ENCODE peak calls at places on chromosomes 6 and 20, in nine cellular contexts. N is thyroid gland, E is endothelial cell of umbilical vein, P is breast epithelium, V is gastrocnemius medialis, D is lower leg skin, A is esophagus squamous epithelium, I is stomach, X is transverse colon. F is an unnamed sample.

GRCh38 chr6:118485601-118486550 is 62.2 kb upstream of the PLN start:
- DNase-seq in N (no peak), E (no peak), P (no peak), V (no peak), D (no peak), A (no peak), I (no peak), X (no peak), F (no peak)

GRCh38 chr6:69796081-69796626 is 656 bp downstream of the LMBRD1 start:
- DNase-seq in N (peak), E (peak), P (peak), V (peak), D (peak), A (no peak), I (peak), X (peak), F (no peak)

GRCh38 chr6:169831450-169832246 is 80.2 kb downstream of the ERMARD start:
- DNase-seq in N (peak), E (peak), P (peak), V (peak), D (peak), A (no peak), I (peak), X (peak), F (peak)

GRCh38 chr6:158972241-158973233 is 27.5 kb downstream of the RSPH3 start:
- DNase-seq in N (no peak), E (peak), P (no peak), V (no peak), D (no peak), A (no peak), I (no peak), X (no peak), F (peak)

GRCh38 chr6:28606424-28607391 is 81.0 kb downstream of the GPX5 start:
- DNase-seq in N (peak), E (peak), P (no peak), V (no peak), D (no peak), A (no peak), I (no peak), X (no peak), F (peak)

GRCh38 chr6:160790028-160790792 is 88.2 kb downstream of the PLG start:
- DNase-seq in N (no peak), E (no peak), P (no peak), V (no peak), D (no peak), A (no peak), I (no peak), X (no peak), F (no peak)

GRCh38 chr20:8509809-8510208 is 377.7 kb downstream of the PLCB1 start:
- DNase-seq in N (no peak), E (peak), P (no peak), V (no peak), D (no peak), A (no peak), I (no peak), X (no peak), F (no peak)

GRCh38 chr20:57654998-57655811 is 35.0 kb upstream of the ZBP1 start:
- DNase-seq in N (no peak), E (no peak), P (peak), V (no peak), D (peak), A (no peak), I (peak), X (no peak), F (no peak)

GRCh38 chr6:1481326-1481725 is 92.0 kb downstream of the FOXF2 start:
- DNase-seq in N (no peak), E (no peak), P (no peak), V (no peak), D (no peak), A (no peak), I (no peak), X (no peak), F (no peak)

GRCh38 chr6:106134906-106135634 is 48.9 kb downstream of the PRDM1 start:
- DNase-seq in N (no peak), E (no peak), P (no peak), V (peak), D (no peak), A (no peak), I (no peak), X (peak), F (no peak)

GRCh38 chr6:122649701-122650100 is 39.5 kb downstream of the PKIB start:
- DNase-seq in N (no peak), E (no peak), P (no peak), V (no peak), D (no peak), A (no peak), I (no peak), X (no peak), F (no peak)

GRCh38 chr6:125745281-125746018 is 4.0 kb upstream of the HEY2 start:
- DNase-seq in N (no peak), E (no peak), P (no peak), V (peak), D (no peak), A (no peak), I (no peak), X (no peak), F (no peak)

GRCh38 chr20:3697588-3698235 is 14.7 kb downstream of the SIGLEC1 start:
- DNase-seq in N (no peak), E (no peak), P (no peak), V (no peak), D (no peak), A (no peak), I (no peak), X (no peak), F (no peak)

GRCh38 chr6:391559-392440 is at the start of gene IRF4:
- DNase-seq in N (no peak), E (no peak), P (no peak), V (no peak), D (no peak), A (no peak), I (no peak), X (peak), F (no peak)

GRCh38 chr6:56437171-56437900 is 190.0 kb upstream of the COL21A1 start:
- DNase-seq in N (no peak), E (no peak), P (no peak), V (no peak), D (no peak), A (no peak), I (no peak), X (no peak), F (no peak)

GRCh38 chr6:131629656-131630055 is 1.6 kb upstream of the MED23 start:
- DNase-seq in N (peak), E (no peak), P (no peak), V (no peak), D (peak), A (no peak), I (no peak), X (no peak), F (peak)

GRCh38 chr6:83824388-83824801 is 28.8 kb upstream of the RIPPLY2 start:
- DNase-seq in N (no peak), E (peak), P (no peak), V (no peak), D (no peak), A (no peak), I (peak), X (no peak), F (no peak)

GRCh38 chr6:131597448-131597847 is 24.4 kb downstream of the ARG1 start:
- DNase-seq in N (no peak), E (no peak), P (no peak), V (no peak), D (no peak), A (no peak), I (no peak), X (no peak), F (peak)

GRCh38 chr6:137894779-137895385 is 27.8 kb downstream of the TNFAIP3 start:
- DNase-seq in N (no peak), E (no peak), P (no peak), V (no peak), D (no peak), A (no peak), I (no peak), X (no peak), F (no peak)

GRCh38 chr6:44269921-44270525 is at the start of gene TMEM151B:
- DNase-seq in N (no peak), E (no peak), P (no peak), V (no peak), D (no peak), A (no peak), I (no peak), X (no peak), F (no peak)

GRCh38 chr20:46582648-46583047 is 32.2 kb upstream of the OCSTAMP start:
- DNase-seq in N (no peak), E (no peak), P (no peak), V (no peak), D (no peak), A (no peak), I (no peak), X (no peak), F (no peak)

GRCh38 chr6:41182069-41183034 is 18.6 kb downstream of the TREML2 start:
- DNase-seq in N (peak), E (peak), P (no peak), V (no peak), D (peak), A (no peak), I (peak), X (peak), F (peak)

GRCh38 chr6:99514089-99514488 is 1.1 kb downstream of the USP45 start:
- DNase-seq in N (no peak), E (peak), P (no peak), V (no peak), D (no peak), A (no peak), I (no peak), X (no peak), F (peak)

GRCh38 chr6:127342296-127342945 is 988 bp downstream of the ECHDC1 start:
- DNase-seq in N (no peak), E (peak), P (no peak), V (no peak), D (no peak), A (no peak), I (no peak), X (peak), F (peak)

GRCh38 chr6:111534366-111534765 is 51.3 kb upstream of the REV3L start:
- DNase-seq in N (peak), E (peak), P (peak), V (peak), D (no peak), A (no peak), I (peak), X (peak), F (peak)

GRCh38 chr20:43778375-43778774 is 51.6 kb upstream of the GTSF1L start:
- DNase-seq in N (no peak), E (no peak), P (no peak), V (no peak), D (no peak), A (no peak), I (no peak), X (no peak), F (no peak)

GRCh38 chr6:37354526-37355384 is 972 bp downstream of the RNF8 start:
- DNase-seq in N (peak), E (no peak), P (no peak), V (no peak), D (no peak), A (no peak), I (peak), X (peak), F (peak)

GRCh38 chr6:110875548-110876169 is 1.1 kb downstream of the AMD1 start:
- DNase-seq in N (peak), E (peak), P (no peak), V (peak), D (peak), A (no peak), I (peak), X (peak), F (peak)

GRCh38 chr6:41097467-41098090 is 24.8 kb downstream of the NFYA start:
- DNase-seq in N (no peak), E (peak), P (no peak), V (no peak), D (no peak), A (no peak), I (no peak), X (no peak), F (no peak)

GRCh38 chr20:58374906-58375760 is 13.9 kb upstream of the VAPB start:
- DNase-seq in N (no peak), E (peak), P (no peak), V (no peak), D (no peak), A (no peak), I (no peak), X (no peak), F (no peak)

GRCh38 chr20:44810391-44811149 is at the start of gene RIMS4:
- DNase-seq in N (peak), E (no peak), P (peak), V (no peak), D (no peak), A (no peak), I (no peak), X (no peak), F (no peak)

DNA sequence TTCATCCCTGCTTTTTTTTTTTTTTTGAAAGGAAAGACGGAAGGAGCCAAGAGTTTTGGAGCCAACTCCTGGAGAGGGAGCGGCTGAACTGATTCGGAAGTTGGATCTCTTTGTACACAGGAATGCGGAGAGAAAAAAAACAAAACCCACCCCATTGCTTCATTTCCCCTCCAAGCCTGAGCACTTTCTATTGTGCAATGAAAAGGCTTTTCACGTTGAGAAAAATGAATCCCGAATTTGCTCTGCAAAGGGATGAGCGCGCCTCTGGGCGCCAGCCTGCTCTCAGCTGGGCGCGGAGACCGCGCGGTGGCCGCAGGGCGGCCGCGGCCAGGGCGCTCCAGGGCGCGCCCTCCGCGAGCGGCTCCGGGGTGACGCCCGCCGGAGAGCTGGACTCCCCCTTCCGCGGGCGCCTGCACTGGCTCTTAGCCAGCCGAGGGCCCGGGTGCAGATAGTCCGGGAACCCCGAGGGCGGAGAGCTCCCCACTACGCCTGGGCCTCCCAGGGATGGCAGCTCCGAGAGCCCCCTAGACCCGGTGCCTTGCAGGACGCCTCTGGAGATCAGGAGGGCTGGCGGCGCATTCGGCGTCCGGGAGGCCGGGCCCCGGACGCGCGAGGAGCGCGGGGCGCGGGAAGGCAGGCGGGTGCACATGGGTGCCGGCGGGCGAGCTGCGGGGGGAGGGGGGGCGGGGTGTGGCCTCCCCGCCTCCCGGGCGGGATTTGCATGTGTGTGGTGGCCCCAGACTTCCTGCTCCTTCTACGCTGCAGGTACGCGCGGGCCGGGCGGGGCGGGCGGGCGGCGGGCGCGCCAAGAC is at the start of gene ITPR3:
- DNase-seq in N (peak), E (peak), P (no peak), V (no peak), D (no peak), A (no peak), I (peak), X (peak), F (peak)
- TF ChIP-seq POLR2A in N (peak), E (peak), P (no peak), V (no peak), D (no peak), A (no peak), I (no peak), X (no peak), F (no peak)

GRCh38 chr6:167826230-167827061 is at the start of gene AFDN:
- DNase-seq in N (peak), E (no peak), P (peak), V (peak), D (peak), A (peak), I (peak), X (peak), F (peak)
- TF ChIP-seq POLR2A in N (peak), E (no peak), P (no peak), V (peak), D (no peak), A (peak), I (no peak), X (peak), F (no peak)

DNA sequence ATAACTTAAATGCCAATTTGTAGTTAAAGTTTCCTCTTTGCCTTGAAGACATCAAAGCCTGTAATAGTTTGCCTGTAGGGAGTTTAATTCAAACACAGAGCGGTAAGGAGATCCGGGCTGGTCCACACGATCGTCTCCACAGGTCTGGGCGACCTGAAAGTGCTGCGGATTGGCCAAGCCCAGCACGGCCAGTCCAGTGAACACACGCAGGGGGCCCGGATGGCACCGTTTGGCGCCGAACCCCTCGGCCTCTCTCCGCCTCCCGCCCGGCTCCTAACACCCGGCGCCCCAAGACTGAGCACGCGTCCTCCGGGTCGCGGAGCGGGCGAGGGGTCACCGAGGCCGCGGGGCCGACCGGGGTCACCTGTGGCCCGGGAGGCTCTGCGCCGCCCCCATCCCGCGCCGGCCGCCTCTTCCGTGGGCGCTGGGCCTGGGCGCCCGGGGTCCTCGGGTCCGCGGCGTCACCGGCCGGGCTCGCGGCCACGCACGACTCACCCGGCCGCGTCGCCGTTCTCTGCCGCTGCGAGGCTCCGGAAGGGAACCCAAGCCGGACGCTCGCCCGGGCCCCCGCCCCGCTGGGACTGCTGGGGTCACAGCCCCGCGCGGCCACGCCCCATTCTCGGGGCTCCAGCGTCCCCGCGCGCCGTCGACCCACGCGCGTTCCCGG is 481 bp downstream of the SERPINB6 start:
- DNase-seq in N (peak), E (peak), P (peak), V (peak), D (no peak), A (peak), I (peak), X (peak), F (peak)
- TF ChIP-seq POLR2A in N (peak), E (no peak), P (no peak), V (peak), D (no peak), A (peak), I (no peak), X (no peak), F (no peak)

GRCh38 chr20:35454881-35455609 is at the start of gene CEP250:
- DNase-seq in N (peak), E (peak), P (peak), V (peak), D (peak), A (peak), I (peak), X (peak), F (peak)
- TF ChIP-seq POLR2A in N (peak), E (peak), P (no peak), V (peak), D (no peak), A (no peak), I (no peak), X (no peak), F (peak)